ENCODE peak calls at places on chromosomes 2 and 18, in ten cellular contexts. One of them, this sample, is unnamed.
A peak's percentile ranks its signal among the peaks of the same experiment; 100 is the strongest.

GRCh38 chr18:58148954-58149471 is 105.0 kb downstream of the NEDD4L start:
- DNase-seq in NCI-H1092: no peak
- DNase-seq in B cell: no peak
- DNase-seq in H7: no peak
- DNase-seq in WTC11: no peak
- DNase-seq in T-helper 2 cell: no peak
- DNase-seq in heart right ventricle: no peak
- DNase-seq in cerebellar cortex: peak; percentile 50
- DNase-seq in stimulated activated CD8-positive, alpha-beta memory T cell treated with anti-CD3 and anti-CD28 coated beads, Interleukin-4, amount 100 ng/mL, for 24 hours: no peak
- DNase-seq in HuH-7: no peak
- DNase-seq in this sample: no peak

GRCh38 chr2:219045937-219046550 is 4.7 kb upstream of the CFAP65 start:
- DNase-seq in NCI-H1092: no peak
- DNase-seq in B cell: no peak
- DNase-seq in H7: peak; percentile 89
- DNase-seq in WTC11: peak; percentile 78
- DNase-seq in T-helper 2 cell: no peak
- DNase-seq in heart right ventricle: no peak
- DNase-seq in cerebellar cortex: no peak
- DNase-seq in stimulated activated CD8-positive, alpha-beta memory T cell treated with anti-CD3 and anti-CD28 coated beads, Interleukin-4, amount 100 ng/mL, for 24 hours: no peak
- DNase-seq in HuH-7: peak; percentile 62
- DNase-seq in this sample: no peak

GRCh38 chr2:8086796-8087479 is 594.9 kb upstream of the ID2 start:
- DNase-seq in NCI-H1092: no peak
- DNase-seq in B cell: no peak
- DNase-seq in H7: no peak
- DNase-seq in WTC11: no peak
- DNase-seq in T-helper 2 cell: no peak
- DNase-seq in heart right ventricle: no peak
- DNase-seq in cerebellar cortex: no peak
- DNase-seq in stimulated activated CD8-positive, alpha-beta memory T cell treated with anti-CD3 and anti-CD28 coated beads, Interleukin-4, amount 100 ng/mL, for 24 hours: no peak
- DNase-seq in HuH-7: no peak
- DNase-seq in this sample: no peak

GRCh38 chr2:240449764-240450531 is 14.5 kb downstream of the GPC1 start:
- DNase-seq in NCI-H1092: peak; percentile 9
- DNase-seq in B cell: no peak
- DNase-seq in H7: peak; percentile 91
- DNase-seq in WTC11: no peak
- DNase-seq in T-helper 2 cell: no peak
- DNase-seq in heart right ventricle: no peak
- DNase-seq in cerebellar cortex: peak; percentile 31
- DNase-seq in stimulated activated CD8-positive, alpha-beta memory T cell treated with anti-CD3 and anti-CD28 coated beads, Interleukin-4, amount 100 ng/mL, for 24 hours: no peak
- DNase-seq in HuH-7: peak; percentile 46
- DNase-seq in this sample: peak; percentile 11

GRCh38 chr2:152532241-152532640 is 185.0 kb downstream of the PRPF40A start:
- DNase-seq in NCI-H1092: no peak
- DNase-seq in B cell: no peak
- DNase-seq in H7: no peak
- DNase-seq in WTC11: no peak
- DNase-seq in T-helper 2 cell: no peak
- DNase-seq in heart right ventricle: no peak
- DNase-seq in cerebellar cortex: no peak
- DNase-seq in stimulated activated CD8-positive, alpha-beta memory T cell treated with anti-CD3 and anti-CD28 coated beads, Interleukin-4, amount 100 ng/mL, for 24 hours: no peak
- DNase-seq in HuH-7: no peak
- DNase-seq in this sample: no peak

GRCh38 chr2:25379535-25379934 is 37.8 kb upstream of the DNMT3A start:
- DNase-seq in NCI-H1092: no peak
- DNase-seq in B cell: no peak
- DNase-seq in H7: no peak
- DNase-seq in WTC11: peak; percentile 1
- DNase-seq in T-helper 2 cell: no peak
- DNase-seq in heart right ventricle: no peak
- DNase-seq in cerebellar cortex: no peak
- DNase-seq in stimulated activated CD8-positive, alpha-beta memory T cell treated with anti-CD3 and anti-CD28 coated beads, Interleukin-4, amount 100 ng/mL, for 24 hours: no peak
- DNase-seq in HuH-7: no peak
- DNase-seq in this sample: peak; percentile 58

GRCh38 chr2:149169653-149170052 is 131.2 kb downstream of the LYPD6B start:
- DNase-seq in NCI-H1092: no peak
- DNase-seq in B cell: no peak
- DNase-seq in H7: no peak
- DNase-seq in WTC11: no peak
- DNase-seq in T-helper 2 cell: no peak
- DNase-seq in heart right ventricle: no peak
- DNase-seq in cerebellar cortex: no peak
- DNase-seq in stimulated activated CD8-positive, alpha-beta memory T cell treated with anti-CD3 and anti-CD28 coated beads, Interleukin-4, amount 100 ng/mL, for 24 hours: no peak
- DNase-seq in HuH-7: no peak
- DNase-seq in this sample: no peak

GRCh38 chr2:241030883-241031282 is 32.5 kb downstream of the SNED1 start:
- DNase-seq in NCI-H1092: no peak
- DNase-seq in B cell: no peak
- DNase-seq in H7: no peak
- DNase-seq in WTC11: no peak
- DNase-seq in T-helper 2 cell: no peak
- DNase-seq in heart right ventricle: no peak
- DNase-seq in cerebellar cortex: no peak
- DNase-seq in stimulated activated CD8-positive, alpha-beta memory T cell treated with anti-CD3 and anti-CD28 coated beads, Interleukin-4, amount 100 ng/mL, for 24 hours: no peak
- DNase-seq in HuH-7: no peak
- DNase-seq in this sample: no peak

GRCh38 chr2:183838295-183838694 is 714.1 kb downstream of the NUP35 start:
- DNase-seq in NCI-H1092: no peak
- DNase-seq in B cell: no peak
- DNase-seq in H7: no peak
- DNase-seq in WTC11: no peak
- DNase-seq in T-helper 2 cell: no peak
- DNase-seq in heart right ventricle: no peak
- DNase-seq in cerebellar cortex: no peak
- DNase-seq in stimulated activated CD8-positive, alpha-beta memory T cell treated with anti-CD3 and anti-CD28 coated beads, Interleukin-4, amount 100 ng/mL, for 24 hours: no peak
- DNase-seq in HuH-7: no peak
- DNase-seq in this sample: no peak

GRCh38 chr18:79779021-79779699 is 18.6 kb upstream of the KCNG2 start:
- DNase-seq in NCI-H1092: no peak
- DNase-seq in B cell: no peak
- DNase-seq in H7: peak; percentile 58
- DNase-seq in WTC11: no peak
- DNase-seq in T-helper 2 cell: no peak
- DNase-seq in heart right ventricle: no peak
- DNase-seq in cerebellar cortex: no peak
- DNase-seq in stimulated activated CD8-positive, alpha-beta memory T cell treated with anti-CD3 and anti-CD28 coated beads, Interleukin-4, amount 100 ng/mL, for 24 hours: no peak
- DNase-seq in HuH-7: no peak
- DNase-seq in this sample: no peak

GRCh38 chr2:98205901-98206300 is 118.9 kb downstream of the VWA3B start:
- DNase-seq in NCI-H1092: no peak
- DNase-seq in B cell: no peak
- DNase-seq in H7: no peak
- DNase-seq in WTC11: no peak
- DNase-seq in T-helper 2 cell: no peak
- DNase-seq in heart right ventricle: no peak
- DNase-seq in cerebellar cortex: no peak
- DNase-seq in stimulated activated CD8-positive, alpha-beta memory T cell treated with anti-CD3 and anti-CD28 coated beads, Interleukin-4, amount 100 ng/mL, for 24 hours: no peak
- DNase-seq in HuH-7: no peak
- DNase-seq in this sample: no peak

GRCh38 chr2:29196792-29197788 is 81.9 kb downstream of the CLIP4 start:
- DNase-seq in NCI-H1092: peak; percentile 26
- DNase-seq in B cell: peak; percentile 61
- DNase-seq in H7: peak; percentile 75
- DNase-seq in WTC11: peak; percentile 82
- DNase-seq in T-helper 2 cell: peak; percentile 46
- DNase-seq in heart right ventricle: peak; percentile 46
- DNase-seq in cerebellar cortex: peak; percentile 58
- DNase-seq in stimulated activated CD8-positive, alpha-beta memory T cell treated with anti-CD3 and anti-CD28 coated beads, Interleukin-4, amount 100 ng/mL, for 24 hours: peak; percentile 64
- DNase-seq in HuH-7: peak; percentile 55
- DNase-seq in this sample: no peak

GRCh38 chr18:9615973-9616559 is 1.7 kb upstream of the PPP4R1 start:
- DNase-seq in NCI-H1092: no peak
- DNase-seq in B cell: no peak
- DNase-seq in H7: no peak
- DNase-seq in WTC11: no peak
- DNase-seq in T-helper 2 cell: no peak
- DNase-seq in heart right ventricle: no peak
- DNase-seq in cerebellar cortex: no peak
- DNase-seq in stimulated activated CD8-positive, alpha-beta memory T cell treated with anti-CD3 and anti-CD28 coated beads, Interleukin-4, amount 100 ng/mL, for 24 hours: no peak
- DNase-seq in HuH-7: no peak
- DNase-seq in this sample: no peak

This sample was measured in Right ventricle myocardium inferior.